ENCODE peak calls at places on chromosome 10, in nine cellular contexts. T is psoas muscle; S is retinal pigment epithelial cell; Z is fibroblast of pulmonary artery; X is cardiac muscle cell; N is naive thymus-derived CD4-positive, alpha-beta T cell; D is H7; I is cardiac fibroblast; A is Panc1. Y is an unnamed sample.

GRCh38 chr10:68902382-68902781 is 1.3 kb downstream of the DDX50 start:
- DNase-seq in X (no peak), A (no peak), N (no peak), S (no peak), D (no peak), I (no peak), Z (no peak), T (no peak), Y (no peak)

GRCh38 chr10:116408716-116409115 is 18.9 kb upstream of the PNLIPRP3 start:
- DNase-seq in S (no peak), A (no peak), X (peak), I (no peak), N (no peak), Z (no peak), D (no peak), T (no peak), Y (no peak)

GRCh38 chr10:70974351-70974901 is 86.1 kb upstream of the PCBD1 start:
- DNase-seq in S (peak), X (no peak), N (no peak), Z (peak), I (peak), D (no peak), A (no peak), T (no peak), Y (no peak)

GRCh38 chr10:93542358-93542791 is 24.1 kb upstream of the FFAR4 start:
- DNase-seq in T (peak), S (no peak), Z (peak), X (peak), A (no peak), I (peak), N (no peak), D (peak), Y (no peak)

GRCh38 chr10:57351076-57351475 is 916.6 kb downstream of the IPMK start:
- DNase-seq in I (no peak), X (no peak), D (no peak), N (no peak), Z (no peak), T (no peak), S (no peak), A (no peak), Y (no peak)

GRCh38 chr10:71706216-71707121 is 13.1 kb downstream of the C10orf105 start:
- DNase-seq in I (no peak), A (no peak), T (no peak), Z (no peak), X (no peak), D (no peak), S (no peak), N (no peak), Y (no peak)

GRCh38 chr10:8600192-8600591 is 545.7 kb downstream of the GATA3 start:
- DNase-seq in I (no peak), S (no peak), N (no peak), D (no peak), T (no peak), Z (no peak), A (no peak), X (no peak), Y (no peak)

GRCh38 chr10:43692051-43692825 is 43.6 kb upstream of the ZNF32 start:
- DNase-seq in I (peak), Z (peak), A (no peak), N (no peak), D (no peak), S (no peak), X (no peak), T (no peak), Y (no peak)

GRCh38 chr10:75294866-75295692 is 59.3 kb upstream of the COMTD1 start:
- DNase-seq in X (peak), S (peak), T (peak), N (peak), Z (peak), D (peak), A (no peak), I (peak), Y (peak)

GRCh38 chr10:60331886-60332285 is 57.8 kb downstream of the ANK3 start:
- DNase-seq in Z (no peak), I (no peak), N (no peak), A (no peak), X (no peak), T (no peak), D (no peak), S (no peak), Y (no peak)

GRCh38 chr10:101625821-101626412 is 37.8 kb downstream of the DPCD start:
- DNase-seq in X (no peak), N (no peak), D (no peak), A (no peak), Z (no peak), S (no peak), T (no peak), I (no peak), Y (no peak)

GRCh38 chr10:133484818-133485217 is 31.1 kb downstream of the SCART1 start:
- DNase-seq in D (no peak), T (no peak), N (no peak), X (no peak), S (no peak), I (no peak), A (no peak), Z (no peak), Y (no peak)

GRCh38 chr10:79413196-79413595 is 32.2 kb downstream of the ZCCHC24 start:
- DNase-seq in S (no peak), D (no peak), X (no peak), N (no peak), T (peak), I (peak), A (no peak), Z (no peak), Y (no peak)

GRCh38 chr10:114033566-114033965 is 10.1 kb upstream of the ADRB1 start:
- DNase-seq in D (no peak), I (no peak), A (no peak), X (no peak), Z (no peak), T (no peak), S (no peak), N (no peak), Y (no peak)

GRCh38 chr10:99234067-99234738 is 1.4 kb downstream of the HPSE2 start:
- DNase-seq in S (no peak), D (peak), Z (peak), T (peak), X (peak), I (peak), N (no peak), A (no peak), Y (no peak)

GRCh38 chr10:132374612-132375011 is 22.4 kb upstream of the PWWP2B start:
- DNase-seq in Z (no peak), T (peak), X (no peak), D (peak), N (no peak), S (no peak), A (no peak), I (no peak), Y (no peak)

GRCh38 chr10:49384268-49384953 is 11.5 kb downstream of the DRGX start:
- DNase-seq in S (no peak), I (no peak), A (no peak), N (no peak), X (no peak), Z (no peak), T (no peak), D (no peak), Y (no peak)

GRCh38 chr10:6702030-6702429 is 122.0 kb upstream of the PRKCQ start:
- DNase-seq in S (no peak), D (no peak), X (no peak), A (no peak), N (no peak), I (no peak), Z (no peak), T (no peak), Y (no peak)

GRCh38 chr10:63214586-63214985 is 81.5 kb downstream of the NRBF2 start:
- DNase-seq in I (peak), T (no peak), X (no peak), N (no peak), A (no peak), S (no peak), Z (peak), D (no peak), Y (no peak)

GRCh38 chr10:68223535-68224165 is 8.3 kb downstream of the ATOH7 start:
- DNase-seq in I (no peak), D (peak), A (no peak), N (no peak), X (no peak), T (no peak), S (no peak), Z (no peak), Y (no peak)

GRCh38 chr10:95430231-95430951 is 130.8 kb downstream of the SORBS1 start:
- DNase-seq in Z (peak), N (peak), A (peak), I (peak), S (no peak), X (peak), T (no peak), D (peak), Y (peak)

GRCh38 chr10:103175580-103176285 is 17.3 kb downstream of the NT5C2 start:
- DNase-seq in Z (no peak), D (peak), A (no peak), T (no peak), I (no peak), S (no peak), X (no peak), N (no peak), Y (no peak)

GRCh38 chr10:132145002-132145401 is 41.7 kb upstream of the DPYSL4 start:
- DNase-seq in D (no peak), A (no peak), N (no peak), T (peak), I (no peak), X (no peak), Z (no peak), S (no peak), Y (no peak)

GRCh38 chr10:4477664-4478063 is 348.3 kb upstream of the AKR1E2 start:
- DNase-seq in A (no peak), X (no peak), Z (no peak), D (no peak), T (no peak), I (no peak), N (no peak), S (no peak), Y (no peak)

GRCh38 chr10:51530540-51530939 is 168.9 kb downstream of the CSTF2T start:
- DNase-seq in T (no peak), S (no peak), Z (no peak), I (no peak), X (no peak), N (no peak), A (no peak), D (no peak), Y (no peak)

GRCh38 chr10:125844673-125845300 is 21.4 kb downstream of the BCCIP start:
- DNase-seq in N (no peak), Z (no peak), S (no peak), X (no peak), I (no peak), T (no peak), D (no peak), A (no peak), Y (no peak)

GRCh38 chr10:104267721-104268690 is 978 bp upstream of the GSTO2 start:
- DNase-seq in A (no peak), T (no peak), S (no peak), N (no peak), Z (no peak), D (no peak), I (peak), X (no peak), Y (no peak)

GRCh38 chr10:3471927-3472704 is 299.5 kb upstream of the PITRM1 start:
- DNase-seq in T (no peak), S (peak), A (no peak), I (peak), X (no peak), N (no peak), D (no peak), Z (no peak), Y (no peak)
- H3K4me3 ChIP-seq in T (peak), S (no peak), A (peak), I (peak), X (no peak), N (peak), D (no peak), Z (no peak), Y (no peak)

GRCh38 chr10:73859441-73860049 is 14.8 kb downstream of the CAMK2G start:
- DNase-seq in T (no peak), N (no peak), S (no peak), Z (no peak), D (no peak), X (no peak), I (peak), A (no peak), Y (peak)

GRCh38 chr10:73858750-73859439 is 15.5 kb downstream of the CAMK2G start:
- DNase-seq in A (no peak), D (no peak), S (no peak), T (no peak), I (no peak), Z (no peak), X (no peak), N (no peak), Y (no peak)

GRCh38 chr10:73857446-73857845 is 16.9 kb downstream of the CAMK2G start:
- DNase-seq in D (no peak), N (no peak), A (no peak), I (no peak), S (no peak), X (no peak), Z (no peak), T (no peak), Y (no peak)

GRCh38 chr10:73856261-73856660 is 18.1 kb downstream of the CAMK2G start:
- DNase-seq in I (no peak), Z (no peak), D (no peak), N (no peak), X (no peak), A (no peak), T (no peak), S (no peak), Y (no peak)

GRCh38 chr10:73858013-73858708 is 16.2 kb downstream of the CAMK2G start:
- DNase-seq in S (no peak), D (no peak), Z (no peak), N (no peak), X (no peak), T (no peak), A (no peak), I (no peak), Y (no peak)
- H3K4me3 ChIP-seq in S (no peak), D (no peak), Z (no peak), N (no peak), X (no peak), T (no peak), A (no peak), I (no peak), Y (no peak)

DNA sequence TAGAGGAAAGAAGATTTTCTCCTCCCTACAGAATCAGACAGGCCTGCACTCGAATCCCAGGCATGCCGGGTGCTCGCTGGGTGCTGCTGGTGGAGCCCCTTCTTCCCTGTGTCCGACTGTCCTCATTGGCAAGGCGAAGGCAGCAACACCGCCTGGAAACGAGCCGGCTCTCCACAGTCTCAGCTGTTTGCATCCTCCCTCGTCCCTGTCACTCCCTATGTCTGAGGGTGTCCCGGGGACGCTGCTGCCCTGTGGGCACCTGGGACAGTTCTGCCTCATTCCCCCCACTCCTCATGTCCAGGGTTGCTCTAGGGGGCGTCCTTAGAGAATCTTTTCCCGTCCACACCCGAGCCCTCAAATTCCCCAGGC is 31.6 kb upstream of the TMEM72 start:
- DNase-seq in I (no peak), T (no peak), N (no peak), X (no peak), Z (no peak), D (no peak), S (no peak), A (no peak), Y (no peak)
- H3K4me3 ChIP-seq in I (peak), T (peak), N (no peak), X (peak), Z (no peak), D (peak), S (no peak), A (peak), Y (no peak)

GRCh38 chr10:11672836-11673235 is 61.4 kb upstream of the USP6NL start:
- DNase-seq in I (no peak), T (no peak), A (no peak), Z (no peak), S (no peak), D (no peak), N (no peak), X (no peak), Y (no peak)
- H3K4me3 ChIP-seq in I (no peak), T (no peak), A (no peak), Z (no peak), S (no peak), D (no peak), N (no peak), X (no peak), Y (no peak)

Y was measured in Jurkat, Clone E6-1.